ENCODE peak calls at places on chromosomes 6 and 20, in four cellular contexts. T, D, K and M are unnamed samples.

GRCh38 chr6:134802426-134803058 is 147.4 kb downstream of the ALDH8A1 start:
- DNase-seq in T (no peak), D (no peak), K (peak; percentile 21), M (no peak)

GRCh38 chr6:13009465-13009864 is 292.9 kb downstream of the PHACTR1 start:
- DNase-seq in T (no peak), D (no peak), K (no peak), M (no peak)

GRCh38 chr6:167141667-167142432 is 15.9 kb downstream of the GPR31 start:
- DNase-seq in T (peak; percentile 81), D (peak; percentile 39), K (peak; percentile 58), M (no peak)

GRCh38 chr6:112302154-112302553 is 45.0 kb upstream of the RFPL4B start:
- DNase-seq in T (no peak), D (no peak), K (no peak), M (no peak)

GRCh38 chr6:43095939-43096338 is 19.8 kb downstream of the PTK7 start:
- DNase-seq in T (no peak), D (no peak), K (no peak), M (no peak)

GRCh38 chr6:106037060-106037459 is 49.1 kb upstream of the PRDM1 start:
- DNase-seq in T (no peak), D (no peak), K (no peak), M (no peak)

GRCh38 chr6:45483021-45483420 is 105.3 kb upstream of the SUPT3H start:
- DNase-seq in T (no peak), D (no peak), K (no peak), M (no peak)

GRCh38 chr6:168130683-168131371 is 51.8 kb upstream of the FRMD1 start:
- DNase-seq in T (no peak), D (no peak), K (no peak), M (no peak)

GRCh38 chr20:60221593-60221992 is 263.4 kb downstream of the CDH26 start:
- DNase-seq in T (no peak), D (no peak), K (no peak), M (no peak)

GRCh38 chr6:11538049-11538798 is 675 bp downstream of the TMEM170B start:
- DNase-seq in T (peak; percentile 36), D (peak; percentile 30), K (no peak), M (no peak)

GRCh38 chr20:62799873-62800272 is 3.6 kb downstream of the MRGBP start:
- DNase-seq in T (no peak), D (no peak), K (no peak), M (no peak)

GRCh38 chr20:13231031-13231752 is 10.1 kb downstream of the ISM1 start:
- DNase-seq in T (no peak), D (no peak), K (no peak), M (no peak)

GRCh38 chr20:32019156-32019510 is 8.9 kb downstream of the CCM2L start:
- DNase-seq in T (peak; percentile 67), D (peak; percentile 66), K (no peak), M (no peak)

GRCh38 chr6:129671442-129672344 is 38.3 kb downstream of the ARHGAP18 start:
- DNase-seq in T (no peak), D (peak; percentile 38), K (peak; percentile 56), M (peak; percentile 89)

GRCh38 chr6:43923376-43924221 is 153.6 kb downstream of the VEGFA start:
- DNase-seq in T (no peak), D (no peak), K (no peak), M (no peak)

GRCh38 chr6:37134622-37135191 is 35.2 kb upstream of the PIM1 start:
- DNase-seq in T (no peak), D (no peak), K (no peak), M (no peak)

GRCh38 chr20:31595654-31596411 is 9.3 kb upstream of the ID1 start:
- DNase-seq in T (no peak), D (peak; percentile 26), K (peak; percentile 96), M (no peak)

GRCh38 chr20:61853073-61854005 is 212.3 kb downstream of the TAF4 start:
- DNase-seq in T (no peak), D (no peak), K (no peak), M (no peak)

GRCh38 chr6:53741417-53741816 is 53.4 kb upstream of the LRRC1 start:
- DNase-seq in T (no peak), D (no peak), K (no peak), M (no peak)

GRCh38 chr6:141688916-141689315 is 443.8 kb upstream of the GJE1 start:
- DNase-seq in T (no peak), D (no peak), K (no peak), M (peak; percentile 3)

GRCh38 chr6:147106759-147107401 is 97.3 kb upstream of the STXBP5 start:
- DNase-seq in T (no peak), D (no peak), K (no peak), M (no peak)

GRCh38 chr6:83215131-83216047 is 22.2 kb downstream of the RWDD2A start:
- DNase-seq in T (peak; percentile 56), D (peak; percentile 41), K (peak; percentile 66), M (peak; percentile 40)

GRCh38 chr6:582370-582769 is 74.5 kb downstream of the HUS1B start:
- DNase-seq in T (no peak), D (no peak), K (peak; percentile 56), M (no peak)

GRCh38 chr20:14049111-14049510 is 53.8 kb downstream of the MACROD2 start:
- DNase-seq in T (no peak), D (no peak), K (no peak), M (no peak)

GRCh38 chr20:31606928-31607639 is 2.0 kb downstream of the ID1 start:
- DNase-seq in T (no peak), D (peak; percentile 78), K (peak; percentile 99), M (no peak)

GRCh38 chr20:19975901-19976300 is 41.3 kb upstream of the NAA20 start:
- DNase-seq in T (no peak), D (no peak), K (no peak), M (no peak)

GRCh38 chr20:40771308-40771610 is 82.2 kb upstream of the MAFB start:
- DNase-seq in T (no peak), D (no peak), K (no peak), M (no peak)

GRCh38 chr6:51737580-51738360 is 349.6 kb downstream of the PKHD1 start:
- DNase-seq in T (no peak), D (no peak), K (peak; percentile 12), M (no peak)

GRCh38 chr6:4459032-4459431 is 317.2 kb upstream of the CDYL start:
- DNase-seq in T (no peak), D (no peak), K (peak; percentile 35), M (no peak)

GRCh38 chr6:166435574-166435973 is 52.8 kb upstream of the MPC1 start:
- DNase-seq in T (no peak), D (no peak), K (no peak), M (no peak)

GRCh38 chr20:48180637-48181036 is 395.4 kb upstream of the SULF2 start:
- DNase-seq in T (no peak), D (no peak), K (peak; percentile 68), M (no peak)

GRCh38 chr6:129790786-129791185 is 70.3 kb downstream of the TMEM244 start:
- DNase-seq in T (no peak), D (no peak), K (no peak), M (no peak)

GRCh38 chr20:18645851-18646250 is 58.0 kb downstream of the DTD1 start:
- DNase-seq in T (no peak), D (no peak), K (no peak), M (no peak)

GRCh38 chr6:71248866-71249265 is 39.7 kb upstream of the OGFRL1 start:
- DNase-seq in T (no peak), D (no peak), K (no peak), M (no peak)

GRCh38 chr6:145903356-145904102 is 60.6 kb downstream of the SHPRH start:
- DNase-seq in T (no peak), D (no peak), K (peak; percentile 69), M (no peak)

GRCh38 chr20:10789386-10789785 is 115.6 kb upstream of the JAG1 start:
- DNase-seq in T (no peak), D (no peak), K (no peak), M (no peak)

GRCh38 chr20:45044084-45044573 is 56.8 kb downstream of the KCNS1 start:
- DNase-seq in T (peak; percentile 63), D (peak; percentile 34), K (peak; percentile 82), M (no peak)

GRCh38 chr20:45042978-45043377 is 57.9 kb downstream of the KCNS1 start:
- DNase-seq in T (no peak), D (no peak), K (no peak), M (no peak)

GRCh38 chr20:45039470-45039811 is 61.5 kb downstream of the KCNS1 start:
- DNase-seq in T (no peak), D (no peak), K (no peak), M (no peak)

GRCh38 chr20:45038747-45039469 is 62.0 kb downstream of the KCNS1 start:
- DNase-seq in T (no peak), D (no peak), K (no peak), M (no peak)

DNA sequence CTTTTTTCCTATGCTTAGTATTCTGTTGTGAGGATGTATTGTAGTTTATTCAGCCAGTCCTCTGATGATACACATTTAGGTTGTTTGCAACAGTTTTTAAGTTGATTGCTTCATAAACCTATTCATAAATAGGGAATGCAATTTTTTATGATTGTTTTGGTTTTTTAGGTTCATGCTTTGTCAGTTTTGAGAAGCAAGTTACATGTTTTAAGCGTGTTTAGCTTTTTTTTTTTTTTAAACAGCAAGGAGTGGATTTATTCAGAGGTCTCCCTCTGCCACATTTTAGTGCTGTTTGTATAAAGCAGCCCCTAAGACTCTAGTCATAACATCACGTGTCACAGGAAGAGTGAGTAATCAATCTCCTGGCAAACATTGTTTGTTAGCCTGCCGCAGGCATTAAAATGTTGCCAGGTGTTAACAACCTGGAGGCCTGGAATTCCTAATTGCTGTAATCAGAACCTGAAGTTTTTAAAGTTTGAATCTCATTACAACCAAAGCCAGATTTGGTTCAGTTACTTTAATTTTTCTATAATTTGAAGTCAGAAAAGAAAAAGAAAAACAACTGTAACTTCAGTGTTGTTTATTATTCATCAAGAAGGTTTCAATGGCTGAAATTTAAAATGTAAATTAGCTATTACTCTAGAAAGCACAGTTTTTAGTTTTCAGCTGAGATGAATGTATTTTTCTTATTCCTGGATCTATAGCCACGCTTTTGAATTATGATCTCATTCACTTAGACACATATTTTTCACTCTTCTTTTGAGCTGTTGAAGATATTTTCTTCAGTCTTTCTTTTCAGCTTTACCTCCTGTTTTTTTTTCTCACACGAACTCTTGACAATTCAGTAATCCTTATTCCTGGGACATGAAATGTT is 59.2 kb downstream of the KCNS1 start:
- DNase-seq in T (no peak), D (no peak), K (no peak), M (no peak)
- TF ChIP-seq FOXM1 in T (no peak), D (no peak), K (no peak), M (no peak)

GRCh38 chr6:132132420-132132819 is 181.2 kb upstream of the CCN2 start:
- DNase-seq in T (no peak), D (no peak), K (no peak), M (no peak)

GRCh38 chr6:132131351-132131750 is 180.2 kb upstream of the CCN2 start:
- DNase-seq in T (no peak), D (no peak), K (no peak), M (no peak)

GRCh38 chr6:132133734-132134490 is 182.7 kb upstream of the CCN2 start:
- DNase-seq in T (no peak), D (no peak), K (no peak), M (no peak)

GRCh38 chr6:132131777-132132176 is 180.6 kb upstream of the CCN2 start:
- DNase-seq in T (peak; percentile 37), D (no peak), K (peak; percentile 61), M (no peak)

GRCh38 chr6:132132911-132133639 is 181.9 kb upstream of the CCN2 start:
- DNase-seq in T (no peak), D (no peak), K (no peak), M (no peak)
- TF ChIP-seq FOXM1 in T (no peak), D (no peak), K (no peak), M (no peak)

GRCh38 chr20:3275966-3276365 is 37.0 kb upstream of the SLC4A11 start:
- DNase-seq in T (no peak), D (no peak), K (no peak), M (no peak)
- TF ChIP-seq FOXM1 in T (no peak), D (no peak), K (no peak), M (no peak)

GRCh38 chr6:154403803-154404202 is 47.2 kb upstream of the IPCEF1 start:
- DNase-seq in T (no peak), D (no peak), K (no peak), M (no peak)
- TF ChIP-seq FOXM1 in T (no peak), D (no peak), K (no peak), M (no peak)